ENCODE peak calls at places on chromosomes 1 and 21, in five cellular contexts. R is omental fat pad, X is Calu3, M is GM20000, N is HCT116. C is an unnamed sample.

GRCh38 chr1:156356262-156356874 is 12.6 kb upstream of the RHBG start:
- DNase-seq in R (no peak), N (no peak), X (no peak), M (no peak), C (no peak)

GRCh38 chr1:153617677-153618076 is 1.6 kb upstream of the S100A14 start:
- DNase-seq in M (peak; percentile 61), N (peak; percentile 57), R (no peak), X (peak; percentile 83), C (peak; percentile 73)

GRCh38 chr1:154219511-154219910 is 1.2 kb upstream of the UBAP2L start:
- DNase-seq in X (no peak), M (no peak), N (no peak), R (no peak), C (no peak)

GRCh38 chr1:212519131-212519530 is 86.4 kb downstream of the NENF start:
- DNase-seq in N (no peak), M (no peak), X (no peak), R (no peak), C (no peak)

GRCh38 chr1:53370369-53370961 is 42.6 kb upstream of the LRP8 start:
- DNase-seq in R (no peak), X (no peak), M (no peak), N (no peak), C (peak; percentile 4)

GRCh38 chr1:109794319-109795132 is 30.8 kb upstream of the EPS8L3 start:
- DNase-seq in X (no peak), M (no peak), R (no peak), N (no peak), C (no peak)

GRCh38 chr1:200290010-200290685 is 119.7 kb downstream of the ZNF281 start:
- DNase-seq in M (no peak), X (peak; percentile 14), N (peak; percentile 37), R (no peak), C (peak; percentile 70)

GRCh38 chr1:175152006-175152652 is 40.4 kb downstream of the KIAA0040 start:
- DNase-seq in N (peak; percentile 33), M (peak; percentile 69), X (peak; percentile 80), R (peak; percentile 41), C (peak; percentile 74)

GRCh38 chr1:57067863-57068262 is 102.0 kb upstream of the C8B start:
- DNase-seq in R (no peak), N (no peak), M (no peak), X (no peak), C (peak; percentile 33)

GRCh38 chr1:201266276-201266675 is 17.0 kb upstream of the PKP1 start:
- DNase-seq in X (no peak), M (no peak), N (no peak), R (no peak), C (no peak)

GRCh38 chr1:152167835-152168534 is 9.0 kb upstream of the RPTN start:
- DNase-seq in X (peak; percentile 58), R (no peak), N (peak; percentile 78), M (no peak), C (no peak)

GRCh38 chr21:25189497-25189896 is 417.8 kb downstream of the MRPL39 start:
- DNase-seq in N (no peak), R (no peak), M (no peak), X (no peak), C (no peak)

GRCh38 chr1:36008546-36009197 is 75.2 kb upstream of the TEKT2 start:
- DNase-seq in N (peak; percentile 31), M (no peak), X (peak; percentile 46), R (no peak), C (no peak)

GRCh38 chr1:65250826-65251225 is 58.5 kb upstream of the DNAJC6 start:
- DNase-seq in R (no peak), N (no peak), M (no peak), X (no peak), C (no peak)

GRCh38 chr1:221157026-221157761 is 278.0 kb downstream of the HLX start:
- DNase-seq in X (no peak), M (peak; percentile 17), R (no peak), N (no peak), C (no peak)

GRCh38 chr1:33925586-33925985 is 61.7 kb downstream of the HMGB4 start:
- DNase-seq in X (no peak), R (no peak), M (no peak), N (peak; percentile 4), C (no peak)

GRCh38 chr1:88801575-88802208 is 89.7 kb downstream of the GTF2B start:
- DNase-seq in R (no peak), M (no peak), N (no peak), X (no peak), C (peak; percentile 44)

GRCh38 chr1:212754715-212755114 is 36.9 kb downstream of the NSL1 start:
- DNase-seq in N (no peak), R (no peak), X (no peak), M (no peak), C (peak; percentile 28)

GRCh38 chr1:101200513-101200912 is 36.3 kb upstream of the S1PR1 start:
- DNase-seq in X (no peak), R (no peak), N (peak; percentile 10), M (no peak), C (no peak)

GRCh38 chr1:243712890-243713425 is 137.1 kb downstream of the AKT3 start:
- DNase-seq in X (no peak), M (no peak), N (peak; percentile 19), R (no peak), C (no peak)

GRCh38 chr1:246503341-246503740 is 3.7 kb downstream of the SMYD3 start:
- DNase-seq in X (peak; percentile 42), M (no peak), R (no peak), N (no peak), C (peak; percentile 67)

GRCh38 chr21:15422761-15423160 is 307.0 kb upstream of the USP25 start:
- DNase-seq in M (peak; percentile 5), X (no peak), R (no peak), N (no peak), C (no peak)

GRCh38 chr1:35573198-35573775 is at the start of gene TFAP2E:
- DNase-seq in R (no peak), M (no peak), X (peak; percentile 69), N (peak; percentile 38), C (no peak)

GRCh38 chr1:23639460-23639859 is 52.1 kb upstream of the RPL11 start:
- DNase-seq in M (no peak), N (no peak), X (no peak), R (no peak), C (peak; percentile 34)

GRCh38 chr1:38477811-38478210 is 381.8 kb downstream of the RRAGC start:
- DNase-seq in N (no peak), M (no peak), X (no peak), R (no peak), C (no peak)

DNA sequence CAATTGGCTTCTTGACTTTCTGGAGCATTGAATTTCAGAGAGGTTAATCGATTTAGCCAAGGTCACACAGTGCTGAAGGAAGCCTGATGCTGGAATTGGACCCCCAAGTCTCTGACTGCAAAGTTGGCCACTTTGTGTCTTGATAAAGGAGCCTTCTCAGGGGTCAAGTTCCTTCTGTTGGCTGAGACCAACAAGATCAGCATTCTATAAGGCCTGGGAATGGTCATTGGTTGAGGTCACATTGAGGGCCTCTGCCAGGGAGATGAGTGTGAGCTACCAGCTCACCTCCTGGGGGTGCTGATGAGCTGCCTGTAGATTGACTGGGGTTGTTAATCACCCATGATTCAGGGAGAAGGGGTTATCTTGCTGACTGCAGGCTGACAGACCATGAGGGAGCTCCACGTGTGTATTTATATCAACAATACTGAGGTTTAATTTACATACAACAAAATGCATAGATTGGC is 54.5 kb downstream of the RPS6KA1 start:
- DNase-seq in X (peak; percentile 3), R (no peak), M (peak; percentile 50), N (peak; percentile 24), C (peak; percentile 52)
- TF ChIP-seq CTCF in X (no peak), R (no peak), M (no peak), N (peak; percentile 62), C (peak; percentile 73)

DNA sequence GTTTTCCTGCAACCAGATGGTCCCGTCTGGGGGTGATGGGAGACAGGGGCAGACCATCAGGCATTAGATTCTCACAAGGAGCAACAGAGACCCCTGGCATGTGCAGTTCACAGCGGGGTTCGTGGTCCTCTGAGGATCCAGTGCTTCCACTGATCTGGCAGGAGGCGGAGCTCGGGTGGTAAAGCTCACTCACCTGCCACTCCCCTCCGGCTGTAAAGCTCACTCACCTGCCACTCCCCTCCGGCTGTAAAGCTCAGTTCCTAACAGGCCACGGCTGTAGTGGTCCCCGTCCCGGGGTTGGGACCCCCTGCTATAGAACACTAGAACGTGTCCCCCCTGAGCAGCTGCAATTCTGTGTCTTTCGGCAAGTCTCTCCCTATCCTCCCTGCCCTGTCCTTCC is 4.6 kb downstream of the KRTAP10-12 start:
- DNase-seq in N (no peak), M (no peak), X (no peak), R (no peak), C (peak; percentile 74)
- TF ChIP-seq CTCF in N (no peak), M (no peak), X (no peak), R (no peak), C (no peak)

GRCh38 chr1:160021376-160022074 is 10.3 kb downstream of the PIGM start:
- DNase-seq in N (no peak), M (no peak), R (no peak), X (no peak), C (no peak)
- TF ChIP-seq CTCF in N (no peak), M (no peak), R (no peak), X (no peak), C (no peak)

DNA sequence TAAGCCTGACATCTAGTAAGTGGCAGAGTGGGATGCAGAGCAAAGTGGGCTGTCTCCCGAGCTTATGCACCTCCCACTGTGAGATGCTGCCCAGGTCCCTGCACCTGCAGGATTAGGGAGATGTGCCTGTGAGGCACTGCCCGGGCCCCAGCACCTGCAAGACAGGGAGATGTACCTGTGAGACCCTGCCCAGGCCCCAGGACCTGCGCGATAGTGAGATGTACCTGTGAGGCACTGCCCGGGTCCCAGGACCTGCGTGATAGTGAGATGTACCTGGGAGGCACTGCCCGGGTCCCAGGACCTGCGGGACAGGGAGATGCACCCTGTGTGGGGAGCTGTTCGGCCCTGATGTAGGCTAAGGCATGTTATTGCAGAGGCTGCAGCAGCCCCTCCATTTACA is 622.8 kb downstream of the PTPRU start:
- DNase-seq in M (no peak), R (no peak), X (no peak), N (no peak), C (no peak)
- TF ChIP-seq CTCF in M (no peak), R (no peak), X (no peak), N (no peak), C (no peak)

DNA sequence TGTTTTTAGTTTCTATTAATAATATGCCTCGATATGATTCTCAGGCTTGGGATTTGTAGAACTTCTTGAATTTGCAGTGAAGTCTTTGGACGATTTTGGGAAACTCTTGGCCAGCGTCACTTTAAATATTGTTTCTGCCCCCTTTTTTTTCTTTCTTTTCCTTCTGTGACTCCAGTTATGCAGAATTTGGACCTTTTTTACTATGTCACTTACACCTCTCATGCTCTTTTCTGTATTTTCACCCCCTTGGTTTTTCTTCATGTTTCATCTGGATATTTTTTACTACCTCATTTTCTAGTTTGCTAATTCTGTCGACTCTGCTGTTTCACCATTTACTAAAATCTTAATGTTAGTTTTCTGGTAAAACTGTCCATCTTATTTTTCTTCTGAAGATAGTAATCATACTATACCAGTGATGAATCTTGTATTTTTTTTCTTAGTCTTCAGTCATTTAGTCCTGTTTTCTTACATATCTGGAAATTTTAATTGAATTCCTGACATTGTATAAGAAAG is 173.6 kb downstream of the DHRS3 start:
- DNase-seq in R (no peak), M (no peak), N (no peak), X (no peak), C (no peak)
- TF ChIP-seq CTCF in R (no peak), M (no peak), N (no peak), X (no peak), C (no peak)

GRCh38 chr1:94022471-94023189 is 98.3 kb downstream of the ABCA4 start:
- DNase-seq in M (no peak), X (no peak), R (no peak), N (no peak), C (no peak)
- TF ChIP-seq CTCF in M (no peak), X (no peak), R (no peak), N (no peak), C (no peak)

GRCh38 chr1:180542530-180543171 is 16.1 kb upstream of the OVAAL start:
- DNase-seq in R (no peak), N (no peak), M (no peak), X (no peak), C (no peak)
- TF ChIP-seq CTCF in R (no peak), N (no peak), M (no peak), X (no peak), C (no peak)